ENCODE peak calls at places on chromosome 5, in five cellular contexts. X is CD8-positive, alpha-beta T cell; F is heart right ventricle; I is IMR-90; K is AG04450. Q is an unnamed sample.

GRCh38 chr5:119537704-119538103 is 85.4 kb downstream of the HSD17B4 start:
- DNase-seq in X (no peak), K (no peak), F (no peak), I (peak; percentile 3), Q (no peak)

GRCh38 chr5:3948838-3949237 is 353.2 kb downstream of the IRX1 start:
- DNase-seq in X (no peak), F (no peak), K (no peak), I (no peak), Q (no peak)

GRCh38 chr5:50759526-50760280 is 93.3 kb downstream of the PARP8 start:
- DNase-seq in K (no peak), I (no peak), F (no peak), X (no peak), Q (no peak)

GRCh38 chr5:80755634-80756033 is 100.9 kb upstream of the DHFR start:
- DNase-seq in F (no peak), I (no peak), K (no peak), X (no peak), Q (no peak)

GRCh38 chr5:126594077-126594476 is 942 bp downstream of the ALDH7A1 start:
- DNase-seq in F (no peak), K (no peak), I (peak; percentile 17), X (no peak), Q (no peak)

GRCh38 chr5:95084757-95085156 is 200.1 kb downstream of the MCTP1 start:
- DNase-seq in I (no peak), F (no peak), X (no peak), K (no peak), Q (no peak)

GRCh38 chr5:147509041-147509709 is 693 bp downstream of the DPYSL3 start:
- DNase-seq in K (no peak), F (peak; percentile 29), X (no peak), I (peak; percentile 16), Q (no peak)

GRCh38 chr5:60399507-60399906 is 300.5 kb downstream of the DEPDC1B start:
- DNase-seq in I (no peak), X (no peak), F (no peak), K (no peak), Q (no peak)

GRCh38 chr5:177040814-177041410 is 18.4 kb downstream of the ZNF346 start:
- DNase-seq in X (no peak), I (peak; percentile 45), F (no peak), K (no peak), Q (no peak)

GRCh38 chr5:130799015-130799414 is 366.0 kb downstream of the HINT1 start:
- DNase-seq in I (no peak), F (no peak), X (no peak), K (no peak), Q (no peak)

GRCh38 chr5:77146896-77147295 is 59.8 kb upstream of the ZBED3 start:
- DNase-seq in F (no peak), X (no peak), K (no peak), I (no peak), Q (no peak)

GRCh38 chr5:37837101-37838032 is 2.5 kb downstream of the GDNF start:
- DNase-seq in K (peak; percentile 65), F (peak; percentile 79), X (no peak), I (peak; percentile 77), Q (peak; percentile 32)

GRCh38 chr5:16852251-16853005 is 83.7 kb downstream of the MYO10 start:
- DNase-seq in I (no peak), K (no peak), F (no peak), X (no peak), Q (no peak)

GRCh38 chr5:149301744-149302380 is 30.2 kb downstream of the AFAP1L1 start:
- DNase-seq in X (no peak), I (peak; percentile 67), K (peak; percentile 8), F (no peak), Q (no peak)

GRCh38 chr5:168844566-168845296 is 265.6 kb upstream of the PANK3 start:
- DNase-seq in K (no peak), X (no peak), F (no peak), I (no peak), Q (no peak)

GRCh38 chr5:67815455-67816391 is 399.8 kb upstream of the PIK3R1 start:
- DNase-seq in X (no peak), I (no peak), K (no peak), F (no peak), Q (no peak)

GRCh38 chr5:40603378-40603777 is 76.3 kb upstream of the PTGER4 start:
- DNase-seq in K (no peak), X (no peak), F (no peak), I (peak; percentile 58), Q (no peak)

GRCh38 chr5:5587474-5587873 is 165.0 kb downstream of the ICE1 start:
- DNase-seq in F (no peak), I (no peak), X (no peak), K (no peak), Q (no peak)

GRCh38 chr5:88944751-88945507 is 61.9 kb upstream of the MEF2C start:
- DNase-seq in X (no peak), I (peak; percentile 49), F (no peak), K (peak; percentile 23), Q (no peak)

GRCh38 chr5:112649882-112650281 is 87.8 kb upstream of the APC start:
- DNase-seq in X (no peak), K (no peak), F (no peak), I (no peak), Q (no peak)

GRCh38 chr5:32201140-32201539 is 27.0 kb upstream of the GOLPH3 start:
- DNase-seq in X (no peak), F (no peak), K (no peak), I (peak; percentile 46), Q (no peak)

GRCh38 chr5:91176288-91177016 is 206.7 kb downstream of the ARRDC3 start:
- DNase-seq in I (peak; percentile 60), K (no peak), F (no peak), X (no peak), Q (no peak)

GRCh38 chr5:180804129-180804601 is 1.6 kb upstream of the MGAT1 start:
- DNase-seq in K (no peak), I (no peak), F (no peak), X (no peak), Q (no peak)

GRCh38 chr5:72301557-72301956 is 18.5 kb downstream of the MRPS27 start:
- DNase-seq in X (no peak), F (no peak), I (no peak), K (no peak), Q (no peak)

GRCh38 chr5:136007271-136007670 is 21.5 kb upstream of the TGFBI start:
- DNase-seq in X (no peak), F (no peak), K (no peak), I (no peak), Q (no peak)

GRCh38 chr5:151085517-151086031 is 4.7 kb upstream of the TNIP1 start:
- DNase-seq in F (peak; percentile 52), K (no peak), I (peak; percentile 44), X (no peak), Q (no peak)

GRCh38 chr5:96008987-96009647 is 47.5 kb upstream of the ELL2 start:
- DNase-seq in K (no peak), X (no peak), I (no peak), F (no peak), Q (no peak)

GRCh38 chr5:17314907-17315471 is 97.6 kb downstream of the BASP1 start:
- DNase-seq in X (no peak), F (no peak), K (no peak), I (no peak), Q (no peak)

GRCh38 chr5:96785271-96785670 is 22.5 kb downstream of the ERAP1 start:
- DNase-seq in K (no peak), X (no peak), I (no peak), F (no peak), Q (no peak)

GRCh38 chr5:150224483-150225027 is 34.7 kb downstream of the SLC6A7 start:
- DNase-seq in F (no peak), X (no peak), K (no peak), I (peak; percentile 67), Q (no peak)

GRCh38 chr5:43332401-43332800 is 19.2 kb upstream of the HMGCS1 start:
- DNase-seq in F (no peak), K (no peak), X (no peak), I (no peak), Q (no peak)

GRCh38 chr5:6710078-6710477 is 3.2 kb upstream of the TENT4A start:
- DNase-seq in I (no peak), F (no peak), K (no peak), X (no peak), Q (no peak)

GRCh38 chr5:16615737-16616535 is 861 bp downstream of the RETREG1 start:
- DNase-seq in K (no peak), X (no peak), I (no peak), F (no peak), Q (no peak)

GRCh38 chr5:108353087-108353486 is 28.8 kb downstream of the FBXL17 start:
- DNase-seq in K (no peak), I (no peak), F (no peak), X (no peak), Q (no peak)

GRCh38 chr5:108361239-108361638 is 20.7 kb downstream of the FBXL17 start:
- DNase-seq in I (no peak), X (no peak), F (no peak), K (no peak), Q (no peak)

GRCh38 chr5:108361771-108362170 is 20.1 kb downstream of the FBXL17 start:
- DNase-seq in K (no peak), I (no peak), F (no peak), X (no peak), Q (no peak)

GRCh38 chr5:108360280-108360679 is 21.6 kb downstream of the FBXL17 start:
- DNase-seq in F (no peak), K (no peak), I (no peak), X (no peak), Q (no peak)

GRCh38 chr5:108356286-108356685 is 25.6 kb downstream of the FBXL17 start:
- DNase-seq in K (no peak), X (no peak), I (no peak), F (no peak), Q (no peak)
- TF ChIP-seq CTCF in K (no peak), X (no peak), I (no peak), F (no peak), Q (no peak)

GRCh38 chr5:1004598-1005361 is 3.8 kb upstream of the NKD2 start:
- DNase-seq in K (no peak), X (no peak), F (peak; percentile 87), I (peak; percentile 16), Q (peak; percentile 31)
- TF ChIP-seq CTCF in K (no peak), X (no peak), F (peak; percentile 76), I (peak; percentile 36), Q (no peak)

DNA sequence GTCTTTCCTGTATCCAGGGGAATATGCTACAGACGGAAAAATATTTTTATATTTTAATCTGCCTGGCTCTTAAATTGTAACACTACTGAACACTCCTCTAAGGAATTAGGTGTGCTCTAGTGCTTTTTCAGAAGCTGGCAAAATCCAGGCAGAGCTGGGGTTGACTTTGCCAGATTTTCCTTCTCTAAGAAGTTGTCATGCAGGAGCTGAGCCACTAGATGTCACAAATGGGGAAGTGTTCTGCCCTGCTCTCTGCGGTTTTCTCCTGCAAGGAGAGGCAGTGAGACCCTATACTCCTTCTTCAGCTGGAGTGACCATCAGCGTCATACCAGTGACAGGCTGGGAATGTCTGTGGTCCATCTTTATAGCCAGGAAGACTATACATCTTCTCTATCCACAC is 112.5 kb downstream of the HAPLN1 start:
- DNase-seq in F (no peak), I (peak; percentile 40), X (no peak), K (no peak), Q (no peak)
- TF ChIP-seq CTCF in F (peak; percentile 53), I (peak; percentile 54), X (no peak), K (peak; percentile 65), Q (no peak)

DNA sequence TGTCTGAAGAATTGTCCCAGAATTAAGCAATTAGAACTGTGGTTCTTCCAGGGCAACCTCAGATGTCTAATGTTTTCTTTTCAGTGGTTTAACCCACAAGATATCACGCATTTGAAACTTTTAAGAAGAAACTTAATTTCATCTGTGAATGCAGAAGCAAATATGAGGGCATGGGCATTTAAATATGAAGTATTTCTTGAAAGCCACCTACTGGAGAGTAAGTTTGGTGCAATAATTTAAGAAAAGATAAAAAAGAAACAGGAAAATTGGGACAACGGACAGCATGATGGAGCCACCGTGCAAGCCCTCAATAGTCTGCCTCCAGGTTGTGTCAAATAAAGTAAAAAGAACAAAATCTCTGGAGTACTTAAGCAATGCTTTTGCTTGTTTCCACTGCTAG is 1.2 kb upstream of the CAPSL start:
- DNase-seq in X (no peak), F (no peak), K (no peak), I (no peak), Q (no peak)
- TF ChIP-seq CTCF in X (no peak), F (no peak), K (peak; percentile 33), I (peak; percentile 24), Q (no peak)